ENCODE peak calls at places on chromosomes 7 and 10, in seven cellular contexts. Y is PC-3; N is right lobe of liver; O is fibroblast of pulmonary artery; K is activated CD8-positive, alpha-beta memory T cell treated with anti-CD3 and anti-CD28 coated beads, Interleukin-2, amount 10 ng/mL, durations not matched to agents 7 days and 5 days; T is HuH-7.5; X is omental fat pad. M is an unnamed sample.

GRCh38 chr10:20855398-20856038 is 41.6 kb downstream of the NEBL start:
- DNase-seq in X (no peak), T (no peak), N (no peak), Y (peak; percentile 30), O (peak; percentile 64), K (no peak), M (no peak)

GRCh38 chr10:119111968-119112515 is 8.1 kb downstream of the DENND10 start:
- DNase-seq in O (peak; percentile 48), Y (no peak), N (no peak), K (no peak), X (no peak), T (no peak), M (no peak)

GRCh38 chr10:12042409-12042796 is 206 bp downstream of the UPF2 start:
- DNase-seq in X (no peak), K (peak; percentile 71), O (peak; percentile 13), N (no peak), Y (no peak), T (no peak), M (peak; percentile 54)

GRCh38 chr7:137904826-137905225 is 58.1 kb upstream of the DGKI start:
- DNase-seq in O (no peak), T (no peak), N (no peak), Y (no peak), K (no peak), X (no peak), M (no peak)

GRCh38 chr7:149252378-149252777 is 9.6 kb upstream of the ZNF783 start:
- DNase-seq in N (no peak), X (no peak), K (no peak), O (no peak), T (no peak), Y (no peak), M (no peak)

GRCh38 chr10:127619550-127619949 is 70.4 kb downstream of the NPS start:
- DNase-seq in N (no peak), Y (no peak), X (no peak), T (no peak), O (no peak), K (no peak), M (no peak)

GRCh38 chr7:31151849-31152248 is 99.7 kb downstream of the ADCYAP1R1 start:
- DNase-seq in N (no peak), K (no peak), Y (no peak), T (no peak), X (no peak), O (no peak), M (no peak)

GRCh38 chr7:27196287-27196739 is 3.6 kb downstream of the HOXA13 start:
- DNase-seq in Y (peak; percentile 89), O (peak; percentile 84), N (peak; percentile 76), X (peak; percentile 98), K (peak; percentile 88), T (peak; percentile 88), M (peak; percentile 85)

GRCh38 chr7:12450615-12451014 is 47.0 kb upstream of the VWDE start:
- DNase-seq in Y (no peak), K (no peak), N (no peak), O (no peak), T (no peak), X (no peak), M (no peak)

GRCh38 chr7:153886121-153886505 is 166.1 kb upstream of the DPP6 start:
- DNase-seq in O (no peak), N (no peak), K (no peak), Y (no peak), X (no peak), T (no peak), M (no peak)

GRCh38 chr7:115449689-115450088 is 527.8 kb downstream of the MDFIC start:
- DNase-seq in T (no peak), Y (peak; percentile 14), X (no peak), N (no peak), K (no peak), O (no peak), M (no peak)

GRCh38 chr7:158320328-158320727 is 267.3 kb downstream of the PTPRN2 start:
- DNase-seq in O (no peak), N (no peak), Y (no peak), T (no peak), K (no peak), X (no peak), M (peak; percentile 6)

GRCh38 chr7:132347129-132347528 is 229.1 kb downstream of the PLXNA4 start:
- DNase-seq in K (no peak), X (no peak), O (no peak), N (no peak), Y (no peak), T (no peak), M (no peak)

GRCh38 chr10:93440591-93441012 is 41.5 kb downstream of the MYOF start:
- DNase-seq in T (no peak), X (no peak), Y (no peak), O (no peak), K (no peak), N (no peak), M (no peak)

GRCh38 chr7:7159063-7159645 is 23.2 kb upstream of the C1GALT1 start:
- DNase-seq in K (no peak), T (no peak), N (no peak), Y (no peak), O (no peak), X (no peak), M (no peak)

GRCh38 chr10:99339563-99340047 is 10.4 kb downstream of the CNNM1 start:
- DNase-seq in O (no peak), Y (no peak), X (no peak), N (no peak), K (no peak), T (no peak), M (no peak)

GRCh38 chr7:113086431-113086888 is at the start of gene GPR85:
- DNase-seq in Y (no peak), N (peak; percentile 50), T (peak; percentile 5), O (peak; percentile 62), X (no peak), K (peak; percentile 52), M (peak; percentile 42)

M was measured in activated CD8-positive, alpha-beta T cell treated with anti-CD3 and anti-CD28 coated beads, Interleukin-2, amount 10 ng/mL, durations not matched to agents 7 days and 5 days.